ENCODE peak calls at places on chromosomes 4 and X, in four cellular contexts. L, V, Q and E are unnamed samples.

GRCh38 chrX:57156397-57157049 is 19.3 kb upstream of the SPIN2A start:
- DNase-seq in L (no peak), V (peak), Q (no peak), E (no peak)

GRCh38 chr4:32145987-32146386 is 1425.8 kb downstream of the PCDH7 start:
- DNase-seq in L (no peak), V (no peak), Q (no peak), E (no peak)

GRCh38 chrX:16205840-16206239 is 38.6 kb downstream of the MAGEB17 start:
- DNase-seq in L (no peak), V (no peak), Q (no peak), E (no peak)

GRCh38 chrX:68440940-68441339 is 7.6 kb upstream of the OPHN1 start:
- DNase-seq in L (peak), V (peak), Q (no peak), E (no peak)

GRCh38 chr4:20194079-20195013 is 57.4 kb upstream of the SLIT2 start:
- DNase-seq in L (no peak), V (peak), Q (no peak), E (no peak)

GRCh38 chr4:25797136-25797535 is 65.7 kb downstream of the SEL1L3 start:
- DNase-seq in L (no peak), V (no peak), Q (no peak), E (no peak)

GRCh38 chrX:134177527-134177926 is 59.5 kb upstream of the CCDC160 start:
- DNase-seq in L (no peak), V (no peak), Q (no peak), E (no peak)

GRCh38 chr4:69196209-69196965 is 18.2 kb downstream of the UGT2B11 start:
- DNase-seq in L (no peak), V (no peak), Q (no peak), E (no peak)

GRCh38 chr4:98663226-98664006 is 5.0 kb upstream of the TSPAN5 start:
- DNase-seq in L (no peak), V (no peak), Q (peak), E (no peak)

GRCh38 chrX:78104447-78105176 is 564 bp downstream of the PGK1 start:
- DNase-seq in L (peak), V (peak), Q (peak), E (no peak)

GRCh38 chr4:26141916-26142638 is 178.7 kb upstream of the RBPJ start:
- DNase-seq in L (no peak), V (no peak), Q (no peak), E (no peak)

GRCh38 chr4:161696957-161697356 is 466.8 kb downstream of the FSTL5 start:
- DNase-seq in L (no peak), V (peak), Q (no peak), E (no peak)

GRCh38 chr4:156672924-156673323 is 298.7 kb downstream of the PDGFC start:
- DNase-seq in L (no peak), V (peak), Q (no peak), E (no peak)

GRCh38 chr4:5757954-5758353 is 47.0 kb downstream of the EVC start:
- DNase-seq in L (no peak), V (no peak), Q (no peak), E (no peak)

GRCh38 chr4:168743576-168743975 is 246.7 kb downstream of the PALLD start:
- DNase-seq in L (no peak), V (no peak), Q (no peak), E (no peak)

GRCh38 chr4:132108784-132109183 is 1040.3 kb upstream of the PCDH10 start:
- DNase-seq in L (no peak), V (peak), Q (no peak), E (no peak)

GRCh38 chrX:93422693-93423092 is 250.7 kb downstream of the NAP1L3 start:
- DNase-seq in L (no peak), V (peak), Q (no peak), E (no peak)

GRCh38 chr4:146132445-146132844 is 43.1 kb upstream of the LSM6 start:
- DNase-seq in L (no peak), V (peak), Q (no peak), E (no peak)

GRCh38 chr4:183175631-183176232 is 76.7 kb downstream of the WWC2 start:
- DNase-seq in L (no peak), V (no peak), Q (no peak), E (no peak)

GRCh38 chr4:3462321-3462789 is 751 bp upstream of the DOK7 start:
- DNase-seq in L (no peak), V (no peak), Q (no peak), E (no peak)
- H3K4me3 ChIP-seq in L (no peak), V (no peak), Q (no peak), E (no peak)

DNA sequence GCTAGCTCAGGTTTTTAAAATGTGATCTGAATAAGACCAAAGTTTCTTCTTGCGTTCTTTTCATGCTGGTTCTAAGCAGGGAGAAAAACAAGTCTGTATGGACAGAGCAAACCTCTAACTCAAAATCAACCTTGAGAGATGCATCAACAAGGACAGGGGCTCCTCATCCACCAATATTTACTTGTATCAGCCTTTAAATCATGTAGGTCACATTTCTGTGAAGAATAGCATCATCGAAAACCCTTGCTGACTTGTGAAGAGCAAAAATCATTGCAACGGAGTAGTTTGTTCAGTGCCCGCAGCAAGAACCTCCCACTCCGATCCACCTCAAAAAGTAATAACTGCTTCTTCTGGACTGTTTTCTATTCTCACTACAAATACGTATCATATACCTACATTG is 1.2 kb downstream of the ATP10D start:
- DNase-seq in L (no peak), V (peak), Q (no peak), E (no peak)
- H3K4me3 ChIP-seq in L (peak), V (peak), Q (no peak), E (peak)

DNA sequence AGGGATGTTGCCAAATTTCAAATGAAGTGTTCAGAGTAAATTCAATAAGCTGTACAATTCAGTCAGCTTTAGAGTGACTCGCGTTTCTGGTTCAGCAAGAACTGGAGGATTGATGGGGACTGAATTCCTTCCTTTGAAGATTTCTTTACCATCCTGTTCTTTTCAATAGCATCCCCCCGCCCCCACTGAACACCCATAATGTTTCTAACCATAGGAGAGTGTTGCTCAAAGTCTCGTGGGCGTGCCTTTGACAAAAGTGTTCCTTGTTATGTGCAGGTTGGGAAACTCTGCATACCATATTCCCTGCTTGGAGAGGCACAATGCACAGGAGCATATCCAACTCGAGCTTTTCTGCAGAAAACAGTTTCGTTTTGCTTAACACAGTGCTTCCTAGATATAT is 323.5 kb upstream of the CASK start:
- DNase-seq in L (no peak), V (peak), Q (no peak), E (no peak)
- H3K4me3 ChIP-seq in L (no peak), V (no peak), Q (no peak), E (no peak)

GRCh38 chr4:152777488-152777887 is 2.0 kb downstream of the TIGD4 start:
- DNase-seq in L (no peak), V (no peak), Q (no peak), E (no peak)

GRCh38 chr4:152773953-152774352 is 5.6 kb downstream of the TIGD4 start:
- DNase-seq in L (no peak), V (no peak), Q (no peak), E (no peak)

GRCh38 chr4:152776352-152776751 is 3.2 kb downstream of the TIGD4 start:
- DNase-seq in L (no peak), V (peak), Q (no peak), E (no peak)

GRCh38 chr4:152773322-152773721 is 6.2 kb downstream of the TIGD4 start:
- DNase-seq in L (no peak), V (no peak), Q (no peak), E (no peak)

DNA sequence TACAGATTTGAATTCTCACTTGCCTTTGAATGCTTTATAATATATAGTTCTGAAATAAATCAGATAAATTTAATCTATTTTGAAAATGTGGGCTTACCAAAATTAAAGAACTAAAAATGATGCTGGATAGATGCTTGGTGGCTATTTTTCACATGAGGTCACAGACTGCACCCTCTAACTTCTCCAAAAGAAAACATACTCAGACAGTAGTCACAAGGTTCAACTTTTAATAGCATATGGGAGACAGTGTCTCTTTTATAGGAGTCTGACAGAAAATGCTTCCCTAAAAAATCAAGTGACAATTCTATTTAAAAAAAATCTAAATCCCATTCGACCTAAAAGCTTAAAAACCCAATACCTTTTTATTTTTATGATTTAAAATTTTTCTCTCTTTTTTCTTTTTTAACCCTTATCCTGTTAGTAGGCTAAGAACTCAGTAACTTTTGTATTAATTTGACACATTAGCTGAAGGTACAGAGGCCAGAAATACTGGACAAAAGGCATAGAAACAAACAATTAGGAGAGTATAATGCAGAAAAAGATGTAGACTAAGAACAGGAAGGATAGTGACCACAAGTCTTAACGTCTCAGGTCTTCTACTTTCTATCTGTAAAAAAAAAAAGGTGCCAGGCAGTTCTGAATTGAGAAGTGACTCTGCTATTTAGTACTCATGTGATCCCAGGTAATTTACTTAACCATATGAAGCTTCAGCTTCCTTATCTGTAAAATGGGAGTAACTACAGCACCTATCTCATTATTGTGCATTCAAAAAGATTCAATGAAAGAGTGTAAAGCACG is 7.6 kb downstream of the TIGD4 start:
- DNase-seq in L (no peak), V (no peak), Q (no peak), E (no peak)
- H3K4me3 ChIP-seq in L (no peak), V (no peak), Q (no peak), E (no peak)

GRCh38 chr4:94567811-94568210 is 116.1 kb downstream of the PDLIM5 start:
- DNase-seq in L (no peak), V (no peak), Q (no peak), E (no peak)
- H3K4me3 ChIP-seq in L (no peak), V (no peak), Q (no peak), E (no peak)

GRCh38 chrX:367349-367748 is 19.4 kb downstream of the PPP2R3B start:
- DNase-seq in L (no peak), V (no peak), Q (no peak), E (no peak)

GRCh38 chrX:370244-370962 is 16.3 kb downstream of the PPP2R3B start:
- DNase-seq in L (no peak), V (no peak), Q (no peak), E (no peak)

GRCh38 chrX:368811-369562 is 17.7 kb downstream of the PPP2R3B start:
- DNase-seq in L (no peak), V (no peak), Q (no peak), E (no peak)

GRCh38 chrX:369563-370101 is 17.1 kb downstream of the PPP2R3B start:
- DNase-seq in L (no peak), V (no peak), Q (no peak), E (peak)

GRCh38 chrX:367866-368265 is 18.8 kb downstream of the PPP2R3B start:
- DNase-seq in L (no peak), V (no peak), Q (no peak), E (no peak)
- H3K4me3 ChIP-seq in L (no peak), V (no peak), Q (no peak), E (no peak)

GRCh38 chrX:48899078-48899410 is 1.3 kb downstream of the PQBP1 start:
- DNase-seq in L (no peak), V (no peak), Q (no peak), E (no peak)
- H3K4me3 ChIP-seq in L (no peak), V (no peak), Q (no peak), E (no peak)

GRCh38 chr4:41258783-41259182 is 2.1 kb downstream of the UCHL1 start:
- DNase-seq in L (peak), V (peak), Q (no peak), E (no peak)

GRCh38 chr4:41256131-41256739 is 493 bp upstream of the UCHL1 start:
- DNase-seq in L (no peak), V (no peak), Q (no peak), E (no peak)

GRCh38 chr4:41257257-41257900 is 651 bp downstream of the UCHL1 start:
- DNase-seq in L (peak), V (peak), Q (no peak), E (peak)

GRCh38 chr4:41256740-41257256 is at the start of gene UCHL1:
- DNase-seq in L (peak), V (no peak), Q (no peak), E (no peak)

DNA sequence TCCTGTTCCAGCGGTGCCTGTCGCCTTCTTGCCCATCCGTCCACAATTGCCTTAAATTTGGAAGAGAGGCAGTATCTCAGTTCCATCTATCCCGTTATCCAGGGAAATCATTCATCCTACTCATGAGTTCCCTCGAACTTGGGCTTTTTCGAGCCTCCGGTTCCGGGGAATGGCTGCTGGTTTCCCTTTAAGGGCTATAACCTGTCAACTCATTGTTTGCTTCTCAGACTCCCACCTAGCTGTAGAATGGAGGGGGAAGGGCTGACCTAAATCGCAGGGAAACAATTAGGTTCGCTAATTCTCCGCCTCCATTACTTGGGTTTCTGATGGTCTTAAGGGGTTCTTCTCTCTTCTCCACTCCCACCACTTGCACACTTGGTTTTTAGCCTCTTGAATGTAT is 1.2 kb downstream of the UCHL1 start:
- DNase-seq in L (no peak), V (no peak), Q (no peak), E (no peak)
- H3K4me3 ChIP-seq in L (peak), V (no peak), Q (no peak), E (peak)

DNA sequence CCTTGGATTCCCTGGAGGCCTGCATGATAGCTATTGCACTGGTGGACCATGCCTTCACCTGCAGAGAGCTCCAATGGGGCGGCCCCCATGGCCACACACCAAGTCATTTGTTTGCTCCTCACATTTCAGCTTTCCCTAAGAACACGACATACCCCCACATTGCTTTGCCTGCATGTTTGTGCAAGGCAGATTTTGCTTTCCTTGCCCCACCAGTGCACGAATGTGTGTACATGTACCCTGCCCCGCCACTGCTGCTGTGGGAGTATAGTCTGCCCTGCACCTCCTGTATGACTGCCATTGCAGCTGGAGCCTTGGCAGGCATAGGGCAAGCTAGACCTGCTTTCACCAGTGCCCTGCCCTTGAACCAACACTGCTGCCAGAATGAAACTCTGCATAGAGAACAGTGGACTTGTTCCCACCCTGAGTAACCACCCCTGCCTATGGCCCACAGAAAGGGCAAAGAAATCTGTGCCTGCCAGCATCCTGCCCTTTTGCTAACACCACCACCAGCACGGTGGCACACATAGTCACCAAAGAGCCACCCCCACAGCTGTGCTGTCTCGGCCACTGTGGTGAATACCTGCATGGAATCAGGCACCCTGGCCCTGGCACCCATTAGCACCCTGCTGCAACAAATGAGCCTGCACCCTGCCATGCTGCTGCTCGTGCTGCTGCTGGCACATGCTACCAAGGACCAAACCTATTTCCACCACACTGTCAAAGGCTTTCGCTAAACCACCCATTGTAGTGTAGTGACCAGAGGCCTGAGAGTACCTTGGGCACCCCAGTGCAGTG is 661.7 kb upstream of the FAM241A start:
- DNase-seq in L (no peak), V (no peak), Q (no peak), E (peak)
- H3K4me3 ChIP-seq in L (no peak), V (no peak), Q (no peak), E (no peak)

GRCh38 chr4:1164444-1164843 is 7.9 kb downstream of the SPON2 start:
- DNase-seq in L (no peak), V (no peak), Q (no peak), E (no peak)
- H3K4me3 ChIP-seq in L (no peak), V (no peak), Q (no peak), E (no peak)